ENCODE peak calls at places on chromosomes 1 and 21, in ten cellular contexts. L, B, G, X, J, K, C, A, Y and W are unnamed samples.

GRCh38 chr1:164311376-164311775 is 247.6 kb upstream of the PBX1 start:
- DNase-seq in B (no peak), X (no peak), C (no peak), J (no peak), L (no peak), Y (no peak), G (no peak), K (peak; percentile 28), A (no peak), W (no peak)

GRCh38 chr1:76949503-76949902 is 82.2 kb downstream of the ST6GALNAC5 start:
- DNase-seq in L (peak; percentile 71), Y (no peak), X (no peak), G (no peak), C (no peak), A (no peak), B (no peak), K (peak; percentile 12), J (no peak), W (peak; percentile 69)

GRCh38 chr21:41921089-41921819 is 32.6 kb downstream of the C2CD2 start:
- DNase-seq in Y (no peak), K (no peak), X (no peak), A (no peak), L (no peak), B (no peak), J (no peak), G (no peak), C (no peak), W (no peak)

GRCh38 chr1:151710187-151710586 is 6.4 kb downstream of the CELF3 start:
- DNase-seq in K (peak; percentile 24), X (peak; percentile 94), Y (no peak), J (no peak), B (no peak), A (no peak), L (no peak), G (peak; percentile 74), C (no peak), W (no peak)

GRCh38 chr1:190169311-190170067 is 308.2 kb downstream of the BRINP3 start:
- DNase-seq in A (no peak), J (no peak), L (peak; percentile 80), G (no peak), K (peak; percentile 56), Y (no peak), B (no peak), C (no peak), X (no peak), W (peak; percentile 52)

GRCh38 chr1:41238311-41239094 is 3.6 kb downstream of the SCMH1 start:
- DNase-seq in L (peak; percentile 73), A (no peak), K (peak; percentile 11), J (no peak), Y (no peak), X (no peak), B (no peak), G (no peak), C (no peak), W (peak; percentile 61)

GRCh38 chr21:33069243-33069642 is 698 bp upstream of the OLIG1 start:
- DNase-seq in G (no peak), A (no peak), Y (no peak), K (no peak), B (no peak), L (no peak), J (no peak), X (no peak), C (no peak), W (no peak)

GRCh38 chr1:172449585-172450523 is 6.0 kb upstream of the PIGC start:
- DNase-seq in B (peak; percentile 78), K (peak; percentile 67), G (peak; percentile 71), C (peak; percentile 51), L (peak; percentile 97), A (peak; percentile 86), Y (peak; percentile 70), X (peak; percentile 71), J (peak; percentile 50), W (peak; percentile 53)

GRCh38 chr1:176919386-176920378 is 244.8 kb downstream of the ASTN1 start:
- DNase-seq in J (no peak), B (no peak), X (no peak), C (no peak), K (no peak), L (peak; percentile 11), G (no peak), A (no peak), Y (no peak), W (no peak)

DNA sequence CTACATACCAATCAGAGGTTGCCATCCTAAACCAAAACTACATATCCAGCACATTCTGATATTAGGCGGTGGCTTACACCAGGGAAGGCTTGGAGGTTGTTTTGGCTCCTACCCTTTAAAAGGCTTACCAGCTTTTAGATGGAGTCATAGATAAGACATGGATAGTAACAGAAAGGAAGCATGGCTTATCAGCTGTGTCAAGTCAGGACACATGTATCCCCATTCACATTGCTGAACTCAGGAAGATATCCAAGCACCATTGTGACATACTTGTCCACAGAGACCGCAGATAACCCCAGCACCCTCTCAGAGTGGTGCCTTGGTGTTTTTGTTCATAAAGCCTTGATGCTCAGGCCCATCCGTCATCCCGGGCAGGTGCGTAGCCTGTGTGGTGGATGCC is 39.7 kb downstream of the ADARB1 start:
- DNase-seq in J (no peak), K (no peak), L (no peak), B (no peak), A (peak; percentile 23), X (no peak), C (no peak), Y (no peak), G (no peak), W (no peak)
- H3K27ac ChIP-seq in J (peak overlapping the region; percentile 80), K (no peak overlapping the region), L (no peak overlapping the region), B (no peak overlapping the region), A (peak overlapping the region; percentile 71), X (no peak overlapping the region), C (peak overlapping the region; percentile 20), Y (no peak overlapping the region), G (no peak overlapping the region), W (no peak overlapping the region)

GRCh38 chr1:109984456-109985250 is at the start of gene AHCYL1:
- DNase-seq in J (peak; percentile 100), C (peak; percentile 99), B (peak; percentile 100), A (peak; percentile 100), X (peak; percentile 99), L (peak; percentile 99), Y (peak; percentile 92), K (peak; percentile 98), G (peak; percentile 100), W (peak; percentile 92)

GRCh38 chr1:109985251-109986053 is 887 bp downstream of the AHCYL1 start:
- DNase-seq in X (no peak), B (no peak), A (no peak), J (no peak), C (no peak), G (no peak), K (no peak), Y (no peak), L (peak; percentile 7), W (no peak)

GRCh38 chr1:109986054-109986444 is 1.5 kb downstream of the AHCYL1 start:
- DNase-seq in A (no peak), J (no peak), X (no peak), B (no peak), K (no peak), Y (no peak), G (no peak), C (no peak), L (no peak), W (no peak)

GRCh38 chr1:109983380-109984189 is 980 bp upstream of the AHCYL1 start:
- DNase-seq in B (no peak), C (no peak), G (no peak), A (no peak), X (no peak), L (no peak), Y (no peak), K (peak; percentile 47), J (no peak), W (no peak)

GRCh38 chr1:109984190-109984455 is 442 bp upstream of the AHCYL1 start:
- DNase-seq in K (no peak), L (peak; percentile 23), J (no peak), C (no peak), A (no peak), G (no peak), B (no peak), Y (no peak), X (no peak), W (no peak)
- H3K27ac ChIP-seq in K (peak overlapping the region; percentile 97), L (no peak overlapping the region), J (peak overlapping the region; percentile 98), C (peak overlapping the region; percentile 97), A (no peak overlapping the region), G (peak overlapping the region; percentile 93), B (no peak overlapping the region), Y (peak overlapping the region; percentile 95), X (no peak overlapping the region), W (no peak overlapping the region)

DNA sequence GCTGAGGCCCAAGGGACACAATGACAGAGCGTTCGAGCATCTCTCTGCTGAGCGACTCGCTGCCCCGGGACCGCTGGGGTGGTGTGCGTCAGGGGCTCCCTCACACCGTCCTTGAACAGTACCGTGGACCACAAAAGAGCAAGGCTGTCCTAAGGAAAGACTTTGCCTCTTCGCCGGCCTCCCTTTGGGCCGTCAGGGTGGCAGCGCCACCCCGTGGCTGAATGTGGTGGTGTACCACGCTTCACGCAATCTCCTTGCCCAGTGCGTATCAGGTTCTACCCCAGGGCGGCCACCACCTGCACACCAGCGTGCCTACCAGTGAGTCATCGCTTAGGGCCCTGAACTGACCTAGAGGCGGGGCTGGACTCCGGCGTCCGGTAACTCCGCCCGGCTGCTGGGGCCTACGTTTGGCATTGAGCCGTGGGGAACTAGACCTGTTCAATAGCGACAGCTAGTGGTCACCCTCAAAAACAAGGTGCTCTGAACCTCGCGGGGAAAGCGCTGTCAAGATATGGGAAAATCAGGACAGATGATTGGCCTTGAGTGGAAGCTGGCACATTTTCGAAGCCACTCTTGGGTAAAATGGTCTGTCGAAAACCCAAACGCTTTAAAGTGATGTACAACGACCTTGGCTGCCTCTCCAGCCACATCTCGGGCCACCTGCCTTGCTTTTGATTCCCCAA is 8.1 kb upstream of the TRAF3IP3 start:
- DNase-seq in K (peak; percentile 96), L (peak; percentile 99), J (peak; percentile 87), G (peak; percentile 93), Y (peak; percentile 95), C (peak; percentile 91), A (peak; percentile 94), X (no peak), B (peak; percentile 98), W (peak; percentile 87)
- H3K27ac ChIP-seq in K (no peak overlapping the region), L (peak overlapping the region; percentile 6), J (peak overlapping the region; percentile 90), G (no peak overlapping the region), Y (peak overlapping the region; percentile 41), C (peak overlapping the region; percentile 55), A (no peak overlapping the region), X (peak overlapping the region; percentile 55), B (no peak overlapping the region), W (no peak overlapping the region)

GRCh38 chr1:15152318-15153183 is 996 bp upstream of the TMEM51 start:
- DNase-seq in C (peak; percentile 83), K (peak; percentile 91), X (peak; percentile 79), B (peak; percentile 74), G (peak; percentile 93), A (peak; percentile 93), Y (peak; percentile 87), J (peak; percentile 82), L (peak; percentile 89), W (peak; percentile 88)

GRCh38 chr1:15151377-15151806 is 2.2 kb upstream of the TMEM51 start:
- DNase-seq in J (no peak), C (no peak), G (no peak), K (no peak), Y (no peak), X (peak; percentile 78), L (no peak), B (no peak), A (peak; percentile 27), W (no peak)

GRCh38 chr1:15153184-15153841 is at the start of gene TMEM51:
- DNase-seq in Y (peak; percentile 46), B (peak; percentile 71), J (peak; percentile 79), L (peak; percentile 77), G (peak; percentile 61), X (peak; percentile 92), A (peak; percentile 93), C (peak; percentile 56), K (peak; percentile 50), W (peak; percentile 58)

GRCh38 chr1:15150376-15150775 is 3.2 kb upstream of the TMEM51 start:
- DNase-seq in Y (no peak), C (no peak), B (no peak), L (no peak), A (no peak), J (no peak), G (no peak), X (no peak), K (no peak), W (no peak)

GRCh38 chr1:15151871-15152270 is 1.7 kb upstream of the TMEM51 start:
- DNase-seq in J (no peak), Y (no peak), A (no peak), L (no peak), C (no peak), X (peak; percentile 29), K (no peak), G (no peak), B (no peak), W (no peak)
- H3K27ac ChIP-seq in J (peak overlapping the region; percentile 86), Y (peak overlapping the region; percentile 93), A (peak overlapping the region; percentile 87), L (peak overlapping the region; percentile 67), C (peak overlapping the region; percentile 78), X (peak overlapping the region; percentile 62), K (no peak overlapping the region), G (no peak overlapping the region), B (no peak overlapping the region), W (no peak overlapping the region)